ENCODE peak calls at places on chromosomes 12 and 14, in ten cellular contexts. One of them, this sample, is unnamed.

GRCh38 chr14:97149775-97150174 is 352.6 kb downstream of the VRK1 start:
- DNase-seq in B cell: no peak
- DNase-seq in astrocyte of the spinal cord: no peak
- DNase-seq in psoas muscle: no peak
- DNase-seq in AG09319: no peak
- DNase-seq in CD8-positive, alpha-beta T cell: no peak
- DNase-seq in cardiac muscle cell: no peak
- DNase-seq in Calu3: no peak
- DNase-seq in CD4-positive, alpha-beta T cell: no peak
- DNase-seq in HCT116: no peak
- DNase-seq in this sample: no peak

GRCh38 chr12:116336542-116337065 is 59.1 kb upstream of the MED13L start:
- DNase-seq in B cell: peak
- DNase-seq in astrocyte of the spinal cord: peak
- DNase-seq in psoas muscle: no peak
- DNase-seq in AG09319: peak
- DNase-seq in CD8-positive, alpha-beta T cell: no peak
- DNase-seq in cardiac muscle cell: peak
- DNase-seq in Calu3: no peak
- DNase-seq in CD4-positive, alpha-beta T cell: no peak
- DNase-seq in HCT116: no peak
- DNase-seq in this sample: no peak

GRCh38 chr12:42124764-42125371 is 19.8 kb downstream of the GXYLT1 start:
- DNase-seq in B cell: no peak
- DNase-seq in astrocyte of the spinal cord: no peak
- DNase-seq in psoas muscle: no peak
- DNase-seq in AG09319: no peak
- DNase-seq in CD8-positive, alpha-beta T cell: no peak
- DNase-seq in cardiac muscle cell: no peak
- DNase-seq in Calu3: no peak
- DNase-seq in CD4-positive, alpha-beta T cell: no peak
- DNase-seq in HCT116: no peak
- DNase-seq in this sample: no peak

GRCh38 chr12:105278043-105278697 is 42.2 kb upstream of the APPL2 start:
- DNase-seq in B cell: no peak
- DNase-seq in astrocyte of the spinal cord: no peak
- DNase-seq in psoas muscle: no peak
- DNase-seq in AG09319: no peak
- DNase-seq in CD8-positive, alpha-beta T cell: no peak
- DNase-seq in cardiac muscle cell: peak
- DNase-seq in Calu3: peak
- DNase-seq in CD4-positive, alpha-beta T cell: no peak
- DNase-seq in HCT116: no peak
- DNase-seq in this sample: no peak

GRCh38 chr14:51870620-51871019 is 10.2 kb downstream of the GNG2 start:
- DNase-seq in B cell: no peak
- DNase-seq in astrocyte of the spinal cord: no peak
- DNase-seq in psoas muscle: no peak
- DNase-seq in AG09319: no peak
- DNase-seq in CD8-positive, alpha-beta T cell: no peak
- DNase-seq in cardiac muscle cell: no peak
- DNase-seq in Calu3: no peak
- DNase-seq in CD4-positive, alpha-beta T cell: no peak
- DNase-seq in HCT116: no peak
- DNase-seq in this sample: no peak

GRCh38 chr12:44774815-44775411 is 101.2 kb downstream of the NELL2 start:
- DNase-seq in B cell: no peak
- DNase-seq in astrocyte of the spinal cord: no peak
- DNase-seq in psoas muscle: no peak
- DNase-seq in AG09319: no peak
- DNase-seq in CD8-positive, alpha-beta T cell: peak
- DNase-seq in cardiac muscle cell: peak
- DNase-seq in Calu3: peak
- DNase-seq in CD4-positive, alpha-beta T cell: peak
- DNase-seq in HCT116: peak
- DNase-seq in this sample: peak

GRCh38 chr12:22981711-22982110 is 356.7 kb downstream of the ETNK1 start:
- DNase-seq in B cell: no peak
- DNase-seq in astrocyte of the spinal cord: peak
- DNase-seq in psoas muscle: no peak
- DNase-seq in AG09319: no peak
- DNase-seq in CD8-positive, alpha-beta T cell: no peak
- DNase-seq in cardiac muscle cell: peak
- DNase-seq in Calu3: no peak
- DNase-seq in CD4-positive, alpha-beta T cell: no peak
- DNase-seq in HCT116: no peak
- DNase-seq in this sample: no peak

GRCh38 chr12:11758087-11758837 is 108.8 kb downstream of the ETV6 start:
- DNase-seq in B cell: no peak
- DNase-seq in astrocyte of the spinal cord: no peak
- DNase-seq in psoas muscle: no peak
- DNase-seq in AG09319: no peak
- DNase-seq in CD8-positive, alpha-beta T cell: no peak
- DNase-seq in cardiac muscle cell: no peak
- DNase-seq in Calu3: no peak
- DNase-seq in CD4-positive, alpha-beta T cell: no peak
- DNase-seq in HCT116: no peak
- DNase-seq in this sample: no peak

GRCh38 chr12:47905313-47905730 is 528 bp upstream of the VDR start:
- DNase-seq in B cell: no peak
- DNase-seq in astrocyte of the spinal cord: peak
- DNase-seq in psoas muscle: peak
- DNase-seq in AG09319: no peak
- DNase-seq in CD8-positive, alpha-beta T cell: no peak
- DNase-seq in cardiac muscle cell: no peak
- DNase-seq in Calu3: peak
- DNase-seq in CD4-positive, alpha-beta T cell: peak
- DNase-seq in HCT116: no peak
- DNase-seq in this sample: peak

GRCh38 chr12:47903151-47903611 is 1.6 kb downstream of the VDR start:
- DNase-seq in B cell: no peak
- DNase-seq in astrocyte of the spinal cord: peak
- DNase-seq in psoas muscle: peak
- DNase-seq in AG09319: peak
- DNase-seq in CD8-positive, alpha-beta T cell: no peak
- DNase-seq in cardiac muscle cell: peak
- DNase-seq in Calu3: no peak
- DNase-seq in CD4-positive, alpha-beta T cell: no peak
- DNase-seq in HCT116: no peak
- DNase-seq in this sample: no peak

GRCh38 chr12:47903927-47904646 is 707 bp downstream of the VDR start:
- DNase-seq in B cell: no peak
- DNase-seq in astrocyte of the spinal cord: peak
- DNase-seq in psoas muscle: peak
- DNase-seq in AG09319: peak
- DNase-seq in CD8-positive, alpha-beta T cell: peak
- DNase-seq in cardiac muscle cell: peak
- DNase-seq in Calu3: peak
- DNase-seq in CD4-positive, alpha-beta T cell: peak
- DNase-seq in HCT116: peak
- DNase-seq in this sample: no peak

GRCh38 chr12:47902131-47902639 is 2.6 kb downstream of the VDR start:
- DNase-seq in B cell: no peak
- DNase-seq in astrocyte of the spinal cord: no peak
- DNase-seq in psoas muscle: no peak
- DNase-seq in AG09319: no peak
- DNase-seq in CD8-positive, alpha-beta T cell: no peak
- DNase-seq in cardiac muscle cell: no peak
- DNase-seq in Calu3: no peak
- DNase-seq in CD4-positive, alpha-beta T cell: no peak
- DNase-seq in HCT116: no peak
- DNase-seq in this sample: no peak

DNA sequence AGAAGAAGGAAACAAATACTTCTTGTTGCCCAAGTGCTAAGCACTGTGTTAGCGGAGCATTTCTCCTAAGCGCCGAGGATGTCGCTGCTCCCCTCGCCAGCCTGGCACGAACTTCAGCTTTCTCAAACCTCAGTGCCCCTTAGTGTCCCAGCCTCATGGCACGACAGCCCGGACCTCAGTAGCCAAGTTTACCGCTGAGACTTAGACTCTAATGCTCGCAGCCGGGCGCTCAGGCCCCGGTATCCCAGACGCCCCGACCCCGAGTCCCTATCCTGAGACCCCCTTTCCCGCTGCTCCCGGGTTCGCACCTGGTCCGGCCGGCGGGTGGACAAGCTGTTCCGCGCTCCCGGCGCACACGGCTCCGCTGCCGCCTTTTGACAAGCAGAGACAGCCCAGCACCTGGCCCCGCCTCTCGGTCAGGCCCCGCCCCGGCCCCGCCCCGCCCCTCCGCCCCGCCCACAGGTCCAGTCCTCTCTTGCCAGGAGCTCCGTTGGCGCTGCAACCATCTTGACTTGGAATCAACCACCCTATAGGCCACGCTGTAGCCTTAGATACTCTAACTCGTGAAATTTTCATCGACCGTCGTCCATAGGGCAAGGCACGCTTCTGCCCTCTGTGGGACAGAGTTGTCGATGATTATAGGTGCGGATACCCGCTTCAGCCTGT is at the start of gene VDR:
- DNase-seq in B cell: peak
- DNase-seq in astrocyte of the spinal cord: peak
- DNase-seq in psoas muscle: peak
- DNase-seq in AG09319: no peak
- DNase-seq in CD8-positive, alpha-beta T cell: peak
- DNase-seq in cardiac muscle cell: peak
- DNase-seq in Calu3: peak
- DNase-seq in CD4-positive, alpha-beta T cell: peak
- DNase-seq in HCT116: peak
- DNase-seq in this sample: peak
- TF ChIP-seq CTCF in B cell: no peak
- TF ChIP-seq CTCF in astrocyte of the spinal cord: peak
- TF ChIP-seq CTCF in psoas muscle: peak
- TF ChIP-seq CTCF in AG09319: peak
- TF ChIP-seq CTCF in CD8-positive, alpha-beta T cell: no peak
- TF ChIP-seq CTCF in cardiac muscle cell: peak
- TF ChIP-seq CTCF in Calu3: no peak
- TF ChIP-seq CTCF in CD4-positive, alpha-beta T cell: peak
- TF ChIP-seq CTCF in HCT116: peak
- TF ChIP-seq CTCF in this sample: no peak

GRCh38 chr14:76836029-76836630 is 9.9 kb downstream of the LRRC74A start:
- DNase-seq in B cell: no peak
- DNase-seq in astrocyte of the spinal cord: no peak
- DNase-seq in psoas muscle: peak
- DNase-seq in AG09319: no peak
- DNase-seq in CD8-positive, alpha-beta T cell: no peak
- DNase-seq in cardiac muscle cell: no peak
- DNase-seq in Calu3: peak
- DNase-seq in CD4-positive, alpha-beta T cell: no peak
- DNase-seq in HCT116: no peak
- DNase-seq in this sample: no peak

GRCh38 chr14:76832503-76832988 is 6.3 kb downstream of the LRRC74A start:
- DNase-seq in B cell: no peak
- DNase-seq in astrocyte of the spinal cord: no peak
- DNase-seq in psoas muscle: no peak
- DNase-seq in AG09319: no peak
- DNase-seq in CD8-positive, alpha-beta T cell: no peak
- DNase-seq in cardiac muscle cell: peak
- DNase-seq in Calu3: no peak
- DNase-seq in CD4-positive, alpha-beta T cell: no peak
- DNase-seq in HCT116: no peak
- DNase-seq in this sample: no peak

GRCh38 chr14:76834296-76834695 is 8.1 kb downstream of the LRRC74A start:
- DNase-seq in B cell: no peak
- DNase-seq in astrocyte of the spinal cord: no peak
- DNase-seq in psoas muscle: no peak
- DNase-seq in AG09319: no peak
- DNase-seq in CD8-positive, alpha-beta T cell: no peak
- DNase-seq in cardiac muscle cell: no peak
- DNase-seq in Calu3: peak
- DNase-seq in CD4-positive, alpha-beta T cell: no peak
- DNase-seq in HCT116: no peak
- DNase-seq in this sample: peak

GRCh38 chr14:76842414-76842813 is 16.2 kb downstream of the LRRC74A start:
- DNase-seq in B cell: no peak
- DNase-seq in astrocyte of the spinal cord: no peak
- DNase-seq in psoas muscle: no peak
- DNase-seq in AG09319: no peak
- DNase-seq in CD8-positive, alpha-beta T cell: no peak
- DNase-seq in cardiac muscle cell: no peak
- DNase-seq in Calu3: no peak
- DNase-seq in CD4-positive, alpha-beta T cell: no peak
- DNase-seq in HCT116: no peak
- DNase-seq in this sample: no peak

DNA sequence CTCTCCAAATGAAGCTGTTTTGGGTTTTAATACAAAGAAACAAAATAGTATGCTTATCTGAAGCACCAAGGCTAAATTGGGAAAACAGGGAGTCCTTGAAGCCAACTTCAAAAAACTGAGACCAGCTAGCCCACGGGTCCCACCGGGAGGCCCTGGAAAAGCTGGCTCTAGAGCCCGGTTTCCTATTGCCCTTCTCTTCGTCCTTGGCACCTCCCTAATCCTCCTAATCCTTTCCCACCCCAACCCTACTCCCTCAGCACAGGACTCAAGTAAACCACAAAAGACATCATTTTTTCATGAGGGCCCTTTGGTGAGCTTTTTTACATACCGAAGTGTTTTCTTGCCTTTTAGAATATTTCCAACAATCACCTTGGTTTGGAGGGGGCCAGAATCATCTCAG is 11.3 kb downstream of the LRRC74A start:
- DNase-seq in B cell: no peak
- DNase-seq in astrocyte of the spinal cord: no peak
- DNase-seq in psoas muscle: no peak
- DNase-seq in AG09319: no peak
- DNase-seq in CD8-positive, alpha-beta T cell: no peak
- DNase-seq in cardiac muscle cell: no peak
- DNase-seq in Calu3: no peak
- DNase-seq in CD4-positive, alpha-beta T cell: no peak
- DNase-seq in HCT116: no peak
- DNase-seq in this sample: no peak
- TF ChIP-seq CTCF in B cell: no peak
- TF ChIP-seq CTCF in astrocyte of the spinal cord: no peak
- TF ChIP-seq CTCF in psoas muscle: no peak
- TF ChIP-seq CTCF in AG09319: no peak
- TF ChIP-seq CTCF in CD8-positive, alpha-beta T cell: no peak
- TF ChIP-seq CTCF in cardiac muscle cell: no peak
- TF ChIP-seq CTCF in Calu3: no peak
- TF ChIP-seq CTCF in CD4-positive, alpha-beta T cell: no peak
- TF ChIP-seq CTCF in HCT116: no peak
- TF ChIP-seq CTCF in this sample: no peak

GRCh38 chr14:23910081-23910875 is 43.3 kb upstream of the DHRS4 start:
- DNase-seq in B cell: no peak
- DNase-seq in astrocyte of the spinal cord: peak
- DNase-seq in psoas muscle: no peak
- DNase-seq in AG09319: peak
- DNase-seq in CD8-positive, alpha-beta T cell: no peak
- DNase-seq in cardiac muscle cell: peak
- DNase-seq in Calu3: peak
- DNase-seq in CD4-positive, alpha-beta T cell: no peak
- DNase-seq in HCT116: peak
- DNase-seq in this sample: peak
- TF ChIP-seq CTCF in B cell: peak
- TF ChIP-seq CTCF in astrocyte of the spinal cord: peak
- TF ChIP-seq CTCF in psoas muscle: peak
- TF ChIP-seq CTCF in AG09319: peak
- TF ChIP-seq CTCF in CD8-positive, alpha-beta T cell: peak
- TF ChIP-seq CTCF in cardiac muscle cell: peak
- TF ChIP-seq CTCF in Calu3: peak
- TF ChIP-seq CTCF in CD4-positive, alpha-beta T cell: peak
- TF ChIP-seq CTCF in HCT116: peak
- TF ChIP-seq CTCF in this sample: peak

GRCh38 chr14:61026523-61026922 is 45.5 kb downstream of the SLC38A6 start:
- DNase-seq in B cell: no peak
- DNase-seq in astrocyte of the spinal cord: no peak
- DNase-seq in psoas muscle: no peak
- DNase-seq in AG09319: no peak
- DNase-seq in CD8-positive, alpha-beta T cell: no peak
- DNase-seq in cardiac muscle cell: no peak
- DNase-seq in Calu3: no peak
- DNase-seq in CD4-positive, alpha-beta T cell: no peak
- DNase-seq in HCT116: no peak
- DNase-seq in this sample: no peak

GRCh38 chr14:61031026-61031425 is 50.0 kb downstream of the SLC38A6 start:
- DNase-seq in B cell: no peak
- DNase-seq in astrocyte of the spinal cord: no peak
- DNase-seq in psoas muscle: no peak
- DNase-seq in AG09319: no peak
- DNase-seq in CD8-positive, alpha-beta T cell: no peak
- DNase-seq in cardiac muscle cell: no peak
- DNase-seq in Calu3: no peak
- DNase-seq in CD4-positive, alpha-beta T cell: no peak
- DNase-seq in HCT116: no peak
- DNase-seq in this sample: no peak

GRCh38 chr14:61019537-61019936 is 38.5 kb downstream of the SLC38A6 start:
- DNase-seq in B cell: no peak
- DNase-seq in astrocyte of the spinal cord: no peak
- DNase-seq in psoas muscle: no peak
- DNase-seq in AG09319: no peak
- DNase-seq in CD8-positive, alpha-beta T cell: no peak
- DNase-seq in cardiac muscle cell: no peak
- DNase-seq in Calu3: no peak
- DNase-seq in CD4-positive, alpha-beta T cell: no peak
- DNase-seq in HCT116: no peak
- DNase-seq in this sample: no peak

DNA sequence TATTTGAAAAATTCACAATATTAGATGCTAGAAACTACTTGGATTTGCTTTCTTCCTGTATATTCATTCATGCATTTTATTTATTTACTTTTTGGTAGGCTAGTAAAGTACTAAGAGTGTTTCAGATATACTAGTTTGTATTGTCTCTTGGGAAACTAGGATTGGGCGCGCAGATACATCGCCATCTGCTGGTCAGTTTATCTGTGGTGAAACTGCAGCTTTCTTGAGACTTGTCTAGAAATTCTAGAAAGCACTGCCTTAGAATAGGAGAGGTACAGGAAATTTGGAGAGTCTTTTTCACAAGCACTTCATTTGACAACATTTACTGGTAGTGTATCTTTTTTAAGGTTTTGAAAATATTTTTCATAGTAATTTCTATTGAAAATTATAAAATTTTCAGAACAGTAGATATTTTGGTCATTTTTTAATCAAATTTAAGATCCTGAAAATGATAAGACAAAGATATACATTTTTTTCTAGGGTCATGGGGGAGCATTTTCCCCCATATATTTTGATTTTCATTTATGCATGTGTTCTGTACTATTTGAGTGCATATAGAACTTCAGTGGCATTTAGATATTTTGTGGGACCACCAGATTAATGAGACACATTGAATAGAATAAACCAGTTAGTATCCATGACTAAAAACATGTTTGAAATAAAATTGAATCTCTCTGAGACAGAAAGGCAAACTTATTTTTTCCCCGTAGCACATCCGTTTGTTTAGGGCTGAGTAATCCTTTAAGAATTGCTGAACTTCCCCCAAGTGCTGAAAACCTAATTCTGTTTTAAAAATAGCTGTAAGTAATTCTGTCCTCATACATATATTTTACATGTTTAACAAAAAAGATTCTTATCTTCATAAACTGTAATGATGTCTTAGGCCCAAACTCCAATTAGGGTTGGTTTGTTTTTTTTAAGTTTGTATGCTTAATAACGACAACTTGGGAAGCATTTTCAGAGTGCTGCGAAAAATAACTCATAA is 44.5 kb downstream of the SLC38A6 start:
- DNase-seq in B cell: peak
- DNase-seq in astrocyte of the spinal cord: peak
- DNase-seq in psoas muscle: peak
- DNase-seq in AG09319: peak
- DNase-seq in CD8-positive, alpha-beta T cell: peak
- DNase-seq in cardiac muscle cell: peak
- DNase-seq in Calu3: peak
- DNase-seq in CD4-positive, alpha-beta T cell: no peak
- DNase-seq in HCT116: peak
- DNase-seq in this sample: peak
- TF ChIP-seq CTCF in B cell: peak
- TF ChIP-seq CTCF in astrocyte of the spinal cord: peak
- TF ChIP-seq CTCF in psoas muscle: peak
- TF ChIP-seq CTCF in AG09319: peak
- TF ChIP-seq CTCF in CD8-positive, alpha-beta T cell: peak
- TF ChIP-seq CTCF in cardiac muscle cell: peak
- TF ChIP-seq CTCF in Calu3: peak
- TF ChIP-seq CTCF in CD4-positive, alpha-beta T cell: peak
- TF ChIP-seq CTCF in HCT116: peak
- TF ChIP-seq CTCF in this sample: peak